ENCODE peak calls at places on chromosomes 16 and 17, in six cellular contexts. X is GM12865, Y is cardiac muscle cell, E is astrocyte, A is fibroblast of villous mesenchyme, Q is astrocyte of the cerebellum. M is an unnamed sample.

GRCh38 chr17:17320188-17320910 is 17.2 kb downstream of the NT5M start:
- DNase-seq in X (no peak), Y (no peak), E (no peak), A (no peak), Q (no peak), M (no peak)

GRCh38 chr17:59366773-59367656 is 35.6 kb downstream of the YPEL2 start:
- DNase-seq in X (no peak), Y (peak; percentile 83), E (peak; percentile 74), A (peak; percentile 77), Q (no peak), M (no peak)

GRCh38 chr17:81458628-81459027 is 54.0 kb downstream of the ACTG1 start:
- DNase-seq in X (no peak), Y (no peak), E (no peak), A (no peak), Q (no peak), M (no peak)

GRCh38 chr17:79691931-79692330 is 38.8 kb upstream of the ENPP7 start:
- DNase-seq in X (no peak), Y (no peak), E (no peak), A (no peak), Q (no peak), M (no peak)

GRCh38 chr16:28572659-28573510 is 19.2 kb downstream of the SGF29 start:
- DNase-seq in X (no peak), Y (peak; percentile 92), E (no peak), A (peak; percentile 30), Q (no peak), M (no peak)

GRCh38 chr16:30066882-30067583 is 1.5 kb downstream of the ALDOA start:
- DNase-seq in X (no peak), Y (no peak), E (no peak), A (no peak), Q (no peak), M (no peak)

GRCh38 chr16:79856581-79856980 is 256.0 kb upstream of the MAF start:
- DNase-seq in X (no peak), Y (no peak), E (no peak), A (no peak), Q (no peak), M (no peak)

GRCh38 chr17:72151565-72152391 is 31.0 kb downstream of the SOX9 start:
- DNase-seq in X (no peak), Y (no peak), E (peak; percentile 89), A (peak; percentile 38), Q (no peak), M (peak; percentile 75)

GRCh38 chr17:50837286-50837979 is 2.0 kb downstream of the WFIKKN2 start:
- DNase-seq in X (no peak), Y (no peak), E (no peak), A (no peak), Q (no peak), M (no peak)

GRCh38 chr17:65385071-65385470 is 176.4 kb downstream of the AXIN2 start:
- DNase-seq in X (no peak), Y (no peak), E (no peak), A (no peak), Q (no peak), M (no peak)

GRCh38 chr17:42005128-42005527 is 12.1 kb downstream of the DNAJC7 start:
- DNase-seq in X (no peak), Y (no peak), E (no peak), A (peak; percentile 77), Q (no peak), M (no peak)

GRCh38 chr16:79318137-79318899 is 282.2 kb downstream of the MAF start:
- DNase-seq in X (no peak), Y (no peak), E (no peak), A (no peak), Q (no peak), M (no peak)

GRCh38 chr17:73575470-73576235 is 68.6 kb downstream of the SDK2 start:
- DNase-seq in X (no peak), Y (no peak), E (no peak), A (no peak), Q (no peak), M (no peak)

GRCh38 chr16:56946767-56947603 is 14.8 kb upstream of the CETP start:
- DNase-seq in X (peak; percentile 39), Y (no peak), E (no peak), A (no peak), Q (no peak), M (no peak)

GRCh38 chr16:47016700-47017133 is 43.2 kb upstream of the DNAJA2 start:
- DNase-seq in X (peak; percentile 80), Y (no peak), E (no peak), A (no peak), Q (no peak), M (no peak)

GRCh38 chr17:9056566-9056965 is 35.3 kb downstream of the NTN1 start:
- DNase-seq in X (no peak), Y (no peak), E (no peak), A (no peak), Q (no peak), M (no peak)

GRCh38 chr16:456891-457483 is 31.5 kb downstream of the RAB11FIP3 start:
- DNase-seq in X (no peak), Y (peak; percentile 39), E (peak; percentile 61), A (peak; percentile 85), Q (no peak), M (no peak)

GRCh38 chr17:9470171-9470570 is 105.4 kb downstream of the STX8 start:
- DNase-seq in X (peak; percentile 55), Y (no peak), E (peak; percentile 34), A (peak; percentile 26), Q (no peak), M (no peak)

GRCh38 chr17:1120596-1121441 is 59.0 kb downstream of the ABR start:
- DNase-seq in X (no peak), Y (no peak), E (no peak), A (no peak), Q (no peak), M (no peak)

GRCh38 chr17:57943140-57943539 is 12.1 kb downstream of the CUEDC1 start:
- DNase-seq in X (no peak), Y (no peak), E (peak; percentile 43), A (peak; percentile 39), Q (no peak), M (no peak)

GRCh38 chr16:47073223-47074155 is 70.3 kb downstream of the NETO2 start:
- DNase-seq in X (no peak), Y (no peak), E (no peak), A (no peak), Q (no peak), M (no peak)

GRCh38 chr16:86772231-86772510 is 193.8 kb downstream of the FOXL1 start:
- DNase-seq in X (no peak), Y (no peak), E (peak; percentile 80), A (no peak), Q (no peak), M (no peak)

GRCh38 chr17:37708616-37709212 is 36.1 kb downstream of the HNF1B start:
- DNase-seq in X (peak; percentile 10), Y (no peak), E (peak; percentile 39), A (no peak), Q (no peak), M (no peak)

GRCh38 chr17:50350733-50351132 is 4.8 kb downstream of the XYLT2 start:
- DNase-seq in X (no peak), Y (no peak), E (no peak), A (no peak), Q (no peak), M (no peak)

GRCh38 chr17:29110372-29110757 is 67.4 kb downstream of the PIPOX start:
- DNase-seq in X (no peak), Y (no peak), E (no peak), A (no peak), Q (no peak), M (no peak)

GRCh38 chr16:68423771-68424170 is 24.5 kb downstream of the SMPD3 start:
- DNase-seq in X (no peak), Y (no peak), E (no peak), A (no peak), Q (no peak), M (no peak)

GRCh38 chr16:68422396-68422964 is 25.8 kb downstream of the SMPD3 start:
- DNase-seq in X (no peak), Y (no peak), E (no peak), A (no peak), Q (no peak), M (no peak)

GRCh38 chr16:68417711-68418301 is 30.5 kb downstream of the SMPD3 start:
- DNase-seq in X (peak; percentile 87), Y (no peak), E (no peak), A (no peak), Q (no peak), M (peak; percentile 83)

GRCh38 chr16:68420366-68420765 is 27.9 kb downstream of the SMPD3 start:
- DNase-seq in X (no peak), Y (no peak), E (no peak), A (no peak), Q (no peak), M (no peak)

GRCh38 chr16:68421076-68421475 is 27.2 kb downstream of the SMPD3 start:
- DNase-seq in X (no peak), Y (no peak), E (no peak), A (no peak), Q (no peak), M (no peak)
- TF ChIP-seq CTCF in X (no peak), Y (no peak), E (no peak), A (no peak), Q (no peak), M (no peak)

DNA sequence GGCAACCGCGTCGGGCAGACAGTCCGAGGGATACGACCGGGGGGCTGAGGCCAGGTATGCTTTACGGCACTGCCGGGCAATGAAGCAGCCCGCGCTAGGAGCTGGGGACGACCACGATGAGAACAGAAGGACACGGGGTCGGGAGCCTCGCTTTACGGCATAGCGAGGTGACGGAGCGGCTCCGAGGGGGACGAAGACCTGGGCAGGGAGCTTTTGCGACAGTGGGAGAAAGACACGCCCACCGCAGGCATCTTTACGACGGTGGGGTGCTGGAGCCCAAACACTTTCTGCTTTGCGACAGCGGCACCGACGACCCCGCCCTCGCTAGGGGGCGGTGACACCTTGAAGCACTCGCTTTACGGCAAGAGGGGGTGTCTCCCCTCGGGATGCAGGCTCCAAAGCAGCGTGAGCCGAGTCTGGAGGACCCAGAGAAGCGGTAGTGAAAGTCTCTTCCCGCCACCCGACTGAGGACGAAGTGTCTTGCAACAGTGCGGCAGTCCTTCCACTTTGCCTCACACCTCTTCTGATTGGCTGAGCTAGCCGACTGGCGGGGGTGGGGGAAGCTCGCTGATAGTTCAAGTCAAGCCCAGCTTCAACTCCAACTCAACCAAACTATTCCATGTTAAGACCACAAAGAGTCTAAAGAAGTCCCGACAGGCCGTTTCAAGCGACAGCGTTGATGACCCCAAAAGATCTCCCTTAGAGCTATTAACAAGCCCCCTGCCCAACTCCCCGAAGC is 394 bp upstream of the NEURL4 start:
- DNase-seq in X (peak; percentile 100), Y (peak; percentile 97), E (peak; percentile 100), A (peak; percentile 99), Q (peak; percentile 97), M (peak; percentile 99)
- TF ChIP-seq CTCF in X (no peak), Y (no peak), E (no peak), A (no peak), Q (no peak), M (no peak)

GRCh38 chr17:30793282-30793977 is 31.1 kb downstream of the CRLF3 start:
- DNase-seq in X (no peak), Y (no peak), E (no peak), A (no peak), Q (no peak), M (no peak)

GRCh38 chr17:30790279-30790678 is 34.2 kb downstream of the CRLF3 start:
- DNase-seq in X (no peak), Y (no peak), E (no peak), A (peak; percentile 42), Q (no peak), M (no peak)

GRCh38 chr17:30788918-30789317 is 35.6 kb downstream of the CRLF3 start:
- DNase-seq in X (no peak), Y (no peak), E (peak; percentile 55), A (no peak), Q (peak; percentile 11), M (no peak)
- TF ChIP-seq CTCF in X (no peak), Y (no peak), E (no peak), A (no peak), Q (no peak), M (no peak)

GRCh38 chr16:67865318-67865717 is 7.5 kb upstream of the EDC4 start:
- DNase-seq in X (peak; percentile 46), Y (peak; percentile 31), E (no peak), A (peak; percentile 57), Q (no peak), M (no peak)
- TF ChIP-seq CTCF in X (peak; percentile 27), Y (peak; percentile 48), E (peak; percentile 27), A (peak; percentile 55), Q (peak; percentile 39), M (peak; percentile 46)

M was measured in retinal pigment epithelial cell.